ENCODE peak calls at places on chromosomes 5 and 9, in four cellular contexts. V, W, I and N are unnamed samples.

GRCh38 chr5:178547753-178548415 is 42.3 kb downstream of the COL23A1 start:
- DNase-seq in V (no peak), W (no peak), I (no peak), N (no peak)

GRCh38 chr9:93468763-93469456 is 15.5 kb upstream of the FAM120AOS start:
- DNase-seq in V (no peak), W (peak), I (no peak), N (no peak)

GRCh38 chr5:72106922-72107873 is at the start of gene MAP1B:
- DNase-seq in V (peak), W (peak), I (peak), N (peak)

GRCh38 chr5:83015676-83016075 is 61.5 kb downstream of the TMEM167A start:
- DNase-seq in V (no peak), W (no peak), I (no peak), N (no peak)

GRCh38 chr5:181063514-181063913 is 23.4 kb downstream of the BTNL9 start:
- DNase-seq in V (no peak), W (no peak), I (no peak), N (no peak)

GRCh38 chr9:89850633-89851325 is 246.0 kb downstream of the GADD45G start:
- DNase-seq in V (no peak), W (no peak), I (no peak), N (no peak)

GRCh38 chr9:111187376-111187775 is 142.6 kb downstream of the OR2K2 start:
- DNase-seq in V (no peak), W (no peak), I (no peak), N (no peak)

GRCh38 chr9:105243015-105243686 is 1.3 kb upstream of the SLC44A1 start:
- DNase-seq in V (no peak), W (no peak), I (no peak), N (no peak)

GRCh38 chr9:69671291-69671903 is 774 bp downstream of the APBA1 start:
- DNase-seq in V (peak), W (peak), I (no peak), N (no peak)

GRCh38 chr5:56158331-56158960 is 74.7 kb downstream of the ANKRD55 start:
- DNase-seq in V (no peak), W (no peak), I (no peak), N (no peak)

GRCh38 chr5:127203818-127204217 is 86.8 kb upstream of the MEGF10 start:
- DNase-seq in V (no peak), W (peak), I (no peak), N (no peak)

GRCh38 chr9:136093331-136093986 is 1.6 kb downstream of the NACC2 start:
- DNase-seq in V (no peak), W (no peak), I (no peak), N (no peak)

GRCh38 chr5:140631831-140632365 is 1.1 kb downstream of the CD14 start:
- DNase-seq in V (no peak), W (no peak), I (no peak), N (no peak)

GRCh38 chr9:127588740-127589506 is 23.2 kb upstream of the STXBP1 start:
- DNase-seq in V (no peak), W (no peak), I (no peak), N (no peak)

GRCh38 chr5:82365744-82366228 is 87.6 kb upstream of the RPS23 start:
- DNase-seq in V (no peak), W (peak), I (no peak), N (no peak)

GRCh38 chr5:137037848-137038247 is 461.3 kb downstream of the SPOCK1 start:
- DNase-seq in V (no peak), W (no peak), I (no peak), N (no peak)

GRCh38 chr9:121743441-121744001 is 92.1 kb downstream of the DAB2IP start:
- DNase-seq in V (peak), W (peak), I (peak), N (peak)

GRCh38 chr5:108634251-108634950 is 113.3 kb upstream of the FER start:
- DNase-seq in V (no peak), W (peak), I (no peak), N (no peak)

GRCh38 chr5:93874080-93874479 is 132.7 kb upstream of the POU5F2 start:
- DNase-seq in V (no peak), W (peak), I (no peak), N (no peak)

GRCh38 chr9:90007516-90008430 is 403.0 kb downstream of the GADD45G start:
- DNase-seq in V (no peak), W (no peak), I (peak), N (no peak)